ENCODE peak calls at places on chromosome 20, in nine cellular contexts. A is iPS-NIHi11; F is activated T-helper 1 cell treated with anti-CD3 and anti-CD28 coated beads, Interleukin-2, amount 50 U/mL, for 16 hours; M is skeletal muscle cell; Z is WTC11; L is occipital lobe; K is NT2/D1; R is myocyte; V is C1 segment of cervical spinal cord. P is an unnamed sample.

GRCh38 chr20:58699246-58700107 is 6.9 kb downstream of the NPEPL1 start:
- DNase-seq in A (no peak), F (no peak), M (no peak), Z (peak; percentile 6), L (no peak), K (no peak), R (no peak), V (no peak), P (no peak)

GRCh38 chr20:3679749-3680700 is 1.8 kb downstream of the ADAM33 start:
- DNase-seq in A (no peak), F (no peak), M (peak; percentile 63), Z (peak; percentile 42), L (no peak), K (no peak), R (peak; percentile 41), V (peak; percentile 3), P (no peak)

GRCh38 chr20:62896526-62896925 is 29.8 kb downstream of the DIDO1 start:
- DNase-seq in A (no peak), F (no peak), M (no peak), Z (no peak), L (no peak), K (no peak), R (no peak), V (no peak), P (no peak)

GRCh38 chr20:62314711-62315302 is 12.0 kb downstream of the ADRM1 start:
- DNase-seq in A (no peak), F (no peak), M (no peak), Z (no peak), L (no peak), K (no peak), R (no peak), V (no peak), P (no peak)

GRCh38 chr20:54431545-54431944 is 43.8 kb upstream of the DOK5 start:
- DNase-seq in A (no peak), F (no peak), M (no peak), Z (no peak), L (no peak), K (no peak), R (no peak), V (peak; percentile 18), P (no peak)

GRCh38 chr20:37919389-37920040 is 16.6 kb downstream of the VSTM2L start:
- DNase-seq in A (no peak), F (no peak), M (no peak), Z (no peak), L (no peak), K (no peak), R (no peak), V (no peak), P (no peak)

GRCh38 chr20:31837896-31838397 is 7.5 kb downstream of the FOXS1 start:
- DNase-seq in A (no peak), F (no peak), M (no peak), Z (no peak), L (no peak), K (no peak), R (peak; percentile 45), V (no peak), P (no peak)

GRCh38 chr20:46519678-46520077 is 6.3 kb upstream of the ZNF334 start:
- DNase-seq in A (no peak), F (no peak), M (no peak), Z (no peak), L (no peak), K (no peak), R (no peak), V (no peak), P (no peak)

GRCh38 chr20:39853050-39853449 is 836.0 kb downstream of the MAFB start:
- DNase-seq in A (peak; percentile 17), F (no peak), M (no peak), Z (no peak), L (no peak), K (no peak), R (peak; percentile 54), V (no peak), P (no peak)

GRCh38 chr20:45826381-45827019 is 612 bp downstream of the TNNC2 start:
- DNase-seq in A (no peak), F (no peak), M (no peak), Z (no peak), L (no peak), K (no peak), R (peak; percentile 98), V (no peak), P (no peak)

GRCh38 chr20:21609221-21609620 is 95.4 kb upstream of the NKX2-2 start:
- DNase-seq in A (no peak), F (no peak), M (no peak), Z (no peak), L (peak; percentile 61), K (no peak), R (peak; percentile 56), V (peak; percentile 59), P (peak; percentile 78)

GRCh38 chr20:64168381-64169088 is 4.3 kb downstream of the MYT1 start:
- DNase-seq in A (no peak), F (no peak), M (no peak), Z (no peak), L (no peak), K (no peak), R (peak; percentile 19), V (no peak), P (no peak)

GRCh38 chr20:17501701-17502100 is 29.5 kb downstream of the BFSP1 start:
- DNase-seq in A (no peak), F (no peak), M (no peak), Z (no peak), L (no peak), K (no peak), R (no peak), V (no peak), P (no peak)

GRCh38 chr20:32536861-32537656 is 48.1 kb downstream of the NOL4L start:
- DNase-seq in A (peak; percentile 68), F (peak; percentile 33), M (no peak), Z (peak; percentile 42), L (no peak), K (no peak), R (no peak), V (no peak), P (no peak)

GRCh38 chr20:11261533-11262000 is 587.8 kb upstream of the JAG1 start:
- DNase-seq in A (no peak), F (no peak), M (peak; percentile 98), Z (no peak), L (no peak), K (no peak), R (peak; percentile 68), V (no peak), P (no peak)

GRCh38 chr20:31839782-31840487 is 5.5 kb downstream of the FOXS1 start:
- DNase-seq in A (no peak), F (no peak), M (no peak), Z (no peak), L (no peak), K (no peak), R (peak; percentile 96), V (no peak), P (no peak)

GRCh38 chr20:38098952-38099351 is 65.4 kb downstream of the RPRD1B start:
- DNase-seq in A (no peak), F (no peak), M (no peak), Z (no peak), L (no peak), K (no peak), R (no peak), V (no peak), P (no peak)

GRCh38 chr20:53337419-53338101 is 256.1 kb downstream of the ZNF217 start:
- DNase-seq in A (no peak), F (no peak), M (no peak), Z (no peak), L (no peak), K (no peak), R (no peak), V (no peak), P (no peak)

GRCh38 chr20:57326667-57327455 is 2.7 kb upstream of the SPO11 start:
- DNase-seq in A (no peak), F (no peak), M (no peak), Z (peak; percentile 30), L (no peak), K (peak; percentile 36), R (no peak), V (no peak), P (no peak)

GRCh38 chr20:17493173-17493572 is 38.0 kb downstream of the BFSP1 start:
- DNase-seq in A (no peak), F (no peak), M (no peak), Z (no peak), L (no peak), K (no peak), R (no peak), V (no peak), P (no peak)

GRCh38 chr20:1688886-1689538 is 31.4 kb upstream of the SIRPG start:
- DNase-seq in A (no peak), F (no peak), M (no peak), Z (no peak), L (no peak), K (no peak), R (no peak), V (no peak), P (no peak)

GRCh38 chr20:9359561-9360308 is 154.7 kb upstream of the LAMP5 start:
- DNase-seq in A (peak; percentile 44), F (no peak), M (peak; percentile 39), Z (peak; percentile 35), L (peak; percentile 3), K (peak; percentile 27), R (peak; percentile 62), V (no peak), P (peak; percentile 78)

GRCh38 chr20:35947489-35947888 is 6.8 kb downstream of the SCAND1 start:
- DNase-seq in A (peak; percentile 78), F (no peak), M (no peak), Z (peak; percentile 67), L (no peak), K (no peak), R (peak; percentile 10), V (no peak), P (peak; percentile 79)

GRCh38 chr20:60050193-60050960 is 92.2 kb downstream of the CDH26 start:
- DNase-seq in A (peak; percentile 61), F (no peak), M (no peak), Z (peak; percentile 64), L (no peak), K (no peak), R (no peak), V (no peak), P (peak; percentile 8)

GRCh38 chr20:48679603-48680002 is 148.2 kb downstream of the PREX1 start:
- DNase-seq in A (peak; percentile 92), F (no peak), M (no peak), Z (peak; percentile 86), L (no peak), K (no peak), R (no peak), V (no peak), P (peak; percentile 62)

GRCh38 chr20:58684291-58684690 is 8.3 kb upstream of the NPEPL1 start:
- DNase-seq in A (no peak), F (no peak), M (no peak), Z (no peak), L (no peak), K (no peak), R (no peak), V (no peak), P (no peak)

GRCh38 chr20:38073307-38074010 is 39.9 kb downstream of the RPRD1B start:
- DNase-seq in A (peak; percentile 72), F (no peak), M (peak; percentile 88), Z (no peak), L (no peak), K (peak; percentile 57), R (peak; percentile 89), V (no peak), P (peak; percentile 73)

GRCh38 chr20:17568972-17569471 is 853 bp upstream of the DSTN start:
- DNase-seq in A (peak; percentile 72), F (no peak), M (peak; percentile 91), Z (peak; percentile 54), L (peak; percentile 22), K (peak; percentile 6), R (peak; percentile 97), V (peak; percentile 53), P (peak; percentile 88)

GRCh38 chr20:44465001-44465560 is 10.6 kb upstream of the TTPAL start:
- DNase-seq in A (no peak), F (no peak), M (no peak), Z (no peak), L (no peak), K (no peak), R (no peak), V (no peak), P (no peak)

GRCh38 chr20:5886788-5887187 is 63.5 kb downstream of the TRMT6 start:
- DNase-seq in A (no peak), F (no peak), M (no peak), Z (no peak), L (no peak), K (no peak), R (peak; percentile 92), V (no peak), P (no peak)

GRCh38 chr20:10504893-10505292 is 69.8 kb downstream of the SLX4IP start:
- DNase-seq in A (no peak), F (no peak), M (peak; percentile 69), Z (no peak), L (no peak), K (no peak), R (no peak), V (no peak), P (no peak)

P was measured in SK-MEL-5.